ENCODE peak calls at places on chromosomes 2 and 18, in five cellular contexts. One of them, this sample, is unnamed.
A peak's percentile ranks its signal among the peaks of the same experiment; 100 is the strongest.

GRCh38 chr2:29314816-29315571 is 199.8 kb downstream of the CLIP4 start:
- DNase-seq in fibroblast of lung: peak; percentile 74
- DNase-seq in GM23248: peak; percentile 30
- DNase-seq in suprapubic skin: no peak
- DNase-seq in SJCRH30: no peak
- DNase-seq in this sample: peak; percentile 10

GRCh38 chr2:8096484-8096883 is 585.4 kb upstream of the ID2 start:
- DNase-seq in fibroblast of lung: no peak
- DNase-seq in GM23248: peak; percentile 44
- DNase-seq in suprapubic skin: no peak
- DNase-seq in SJCRH30: no peak
- DNase-seq in this sample: no peak

GRCh38 chr2:38170098-38170497 is 94.1 kb upstream of the CYP1B1 start:
- DNase-seq in fibroblast of lung: peak; percentile 77
- DNase-seq in GM23248: no peak
- DNase-seq in suprapubic skin: no peak
- DNase-seq in SJCRH30: no peak
- DNase-seq in this sample: no peak

GRCh38 chr2:70995227-70995729 is 605 bp upstream of the TEX261 start:
- DNase-seq in fibroblast of lung: peak; percentile 31
- DNase-seq in GM23248: peak; percentile 48
- DNase-seq in suprapubic skin: peak; percentile 63
- DNase-seq in SJCRH30: peak; percentile 38
- DNase-seq in this sample: peak; percentile 12

GRCh38 chr2:27191107-27191829 is 20.6 kb upstream of the ATRAID start:
- DNase-seq in fibroblast of lung: peak; percentile 40
- DNase-seq in GM23248: peak; percentile 76
- DNase-seq in suprapubic skin: no peak
- DNase-seq in SJCRH30: peak; percentile 76
- DNase-seq in this sample: no peak

GRCh38 chr18:79178044-79178632 is 108.9 kb downstream of the ATP9B start:
- DNase-seq in fibroblast of lung: no peak
- DNase-seq in GM23248: no peak
- DNase-seq in suprapubic skin: no peak
- DNase-seq in SJCRH30: no peak
- DNase-seq in this sample: no peak

GRCh38 chr2:119223521-119224390 is at the start of gene STEAP3:
- DNase-seq in fibroblast of lung: peak; percentile 68
- DNase-seq in GM23248: peak; percentile 73
- DNase-seq in suprapubic skin: peak; percentile 80
- DNase-seq in SJCRH30: peak; percentile 85
- DNase-seq in this sample: no peak

GRCh38 chr18:6427281-6427680 is 12.6 kb upstream of the L3MBTL4 start:
- DNase-seq in fibroblast of lung: no peak
- DNase-seq in GM23248: no peak
- DNase-seq in suprapubic skin: no peak
- DNase-seq in SJCRH30: peak; percentile 1
- DNase-seq in this sample: no peak

GRCh38 chr18:13136056-13136688 is 82.4 kb upstream of the LDLRAD4 start:
- DNase-seq in fibroblast of lung: peak; percentile 43
- DNase-seq in GM23248: no peak
- DNase-seq in suprapubic skin: no peak
- DNase-seq in SJCRH30: no peak
- DNase-seq in this sample: peak; percentile 27

GRCh38 chr2:10266133-10266620 is 36.5 kb upstream of the HPCAL1 start:
- DNase-seq in fibroblast of lung: peak; percentile 42
- DNase-seq in GM23248: peak; percentile 75
- DNase-seq in suprapubic skin: peak; percentile 16
- DNase-seq in SJCRH30: no peak
- DNase-seq in this sample: no peak

GRCh38 chr18:23626451-23627279 is 36.0 kb downstream of the ANKRD29 start:
- DNase-seq in fibroblast of lung: peak; percentile 43
- DNase-seq in GM23248: peak; percentile 62
- DNase-seq in suprapubic skin: no peak
- DNase-seq in SJCRH30: no peak
- DNase-seq in this sample: no peak

GRCh38 chr2:57080035-57080434 is 896.2 kb downstream of the CCDC85A start:
- DNase-seq in fibroblast of lung: peak; percentile 19
- DNase-seq in GM23248: peak; percentile 5
- DNase-seq in suprapubic skin: no peak
- DNase-seq in SJCRH30: no peak
- DNase-seq in this sample: no peak

GRCh38 chr2:9565436-9566153 is 10.0 kb upstream of the ADAM17 start:
- DNase-seq in fibroblast of lung: peak; percentile 95
- DNase-seq in GM23248: peak; percentile 98
- DNase-seq in suprapubic skin: peak; percentile 89
- DNase-seq in SJCRH30: no peak
- DNase-seq in this sample: no peak

GRCh38 chr2:62215306-62216064 is 19.6 kb downstream of the B3GNT2 start:
- DNase-seq in fibroblast of lung: peak; percentile 58
- DNase-seq in GM23248: peak; percentile 75
- DNase-seq in suprapubic skin: no peak
- DNase-seq in SJCRH30: no peak
- DNase-seq in this sample: no peak

GRCh38 chr2:1856481-1856880 is 112.2 kb upstream of the PXDN start:
- DNase-seq in fibroblast of lung: no peak
- DNase-seq in GM23248: no peak
- DNase-seq in suprapubic skin: no peak
- DNase-seq in SJCRH30: no peak
- DNase-seq in this sample: no peak

GRCh38 chr2:231721641-231722310 is 13.5 kb downstream of the PTMA start:
- DNase-seq in fibroblast of lung: no peak
- DNase-seq in GM23248: no peak
- DNase-seq in suprapubic skin: no peak
- DNase-seq in SJCRH30: peak; percentile 37
- DNase-seq in this sample: no peak

GRCh38 chr2:53913721-53914120 is 54.0 kb upstream of the GPR75 start:
- DNase-seq in fibroblast of lung: peak; percentile 51
- DNase-seq in GM23248: peak; percentile 83
- DNase-seq in suprapubic skin: no peak
- DNase-seq in SJCRH30: no peak
- DNase-seq in this sample: no peak

GRCh38 chr18:49723648-49724180 is 89.6 kb downstream of the ACAA2 start:
- DNase-seq in fibroblast of lung: peak; percentile 87
- DNase-seq in GM23248: no peak
- DNase-seq in suprapubic skin: no peak
- DNase-seq in SJCRH30: peak; percentile 49
- DNase-seq in this sample: no peak

GRCh38 chr2:141496805-141497204 is 634.0 kb downstream of the LRP1B start:
- DNase-seq in fibroblast of lung: peak; percentile 27
- DNase-seq in GM23248: peak; percentile 10
- DNase-seq in suprapubic skin: no peak
- DNase-seq in SJCRH30: no peak
- DNase-seq in this sample: no peak

GRCh38 chr2:231604101-231604684 is 11.5 kb downstream of the TEX44 start:
- DNase-seq in fibroblast of lung: no peak
- DNase-seq in GM23248: no peak
- DNase-seq in suprapubic skin: peak; percentile 90
- DNase-seq in SJCRH30: peak; percentile 84
- DNase-seq in this sample: no peak

GRCh38 chr2:212282596-212283330 is 255.8 kb downstream of the ERBB4 start:
- DNase-seq in fibroblast of lung: peak; percentile 16
- DNase-seq in GM23248: peak; percentile 2
- DNase-seq in suprapubic skin: no peak
- DNase-seq in SJCRH30: peak; percentile 30
- DNase-seq in this sample: no peak

GRCh38 chr18:75439356-75439755 is 11.9 kb upstream of the SMIM21 start:
- DNase-seq in fibroblast of lung: no peak
- DNase-seq in GM23248: no peak
- DNase-seq in suprapubic skin: no peak
- DNase-seq in SJCRH30: no peak
- DNase-seq in this sample: no peak

GRCh38 chr18:644395-645004 is 13.0 kb upstream of the TYMS start:
- DNase-seq in fibroblast of lung: peak; percentile 35
- DNase-seq in GM23248: no peak
- DNase-seq in suprapubic skin: no peak
- DNase-seq in SJCRH30: no peak
- DNase-seq in this sample: no peak

GRCh38 chr2:233456934-233457333 is 102.6 kb downstream of the DGKD start:
- DNase-seq in fibroblast of lung: no peak
- DNase-seq in GM23248: no peak
- DNase-seq in suprapubic skin: no peak
- DNase-seq in SJCRH30: no peak
- DNase-seq in this sample: no peak

GRCh38 chr2:237412646-237413292 is 1.2 kb downstream of the COL6A3 start:
- DNase-seq in fibroblast of lung: no peak
- DNase-seq in GM23248: peak; percentile 55
- DNase-seq in suprapubic skin: no peak
- DNase-seq in SJCRH30: no peak
- DNase-seq in this sample: no peak

GRCh38 chr2:74584088-74584645 is 29.6 kb downstream of the DOK1 start:
- DNase-seq in fibroblast of lung: peak; percentile 63
- DNase-seq in GM23248: peak; percentile 86
- DNase-seq in suprapubic skin: no peak
- DNase-seq in SJCRH30: no peak
- DNase-seq in this sample: no peak

GRCh38 chr2:120240901-120241429 is 11.7 kb upstream of the RALB start:
- DNase-seq in fibroblast of lung: no peak
- DNase-seq in GM23248: no peak
- DNase-seq in suprapubic skin: no peak
- DNase-seq in SJCRH30: no peak
- DNase-seq in this sample: no peak

GRCh38 chr2:83742117-83742782 is 716.8 kb downstream of the SUCLG1 start:
- DNase-seq in fibroblast of lung: peak; percentile 0
- DNase-seq in GM23248: peak; percentile 19
- DNase-seq in suprapubic skin: peak; percentile 62
- DNase-seq in SJCRH30: no peak
- DNase-seq in this sample: no peak

GRCh38 chr2:73938761-73939352 is 12.2 kb downstream of the DGUOK start:
- DNase-seq in fibroblast of lung: peak; percentile 94
- DNase-seq in GM23248: peak; percentile 80
- DNase-seq in suprapubic skin: no peak
- DNase-seq in SJCRH30: no peak
- DNase-seq in this sample: no peak

GRCh38 chr2:213089438-213089837 is 62.0 kb downstream of the IKZF2 start:
- DNase-seq in fibroblast of lung: peak; percentile 36
- DNase-seq in GM23248: peak; percentile 58
- DNase-seq in suprapubic skin: no peak
- DNase-seq in SJCRH30: no peak
- DNase-seq in this sample: no peak

GRCh38 chr2:207128867-207129266 is 36.9 kb downstream of the KLF7 start:
- DNase-seq in fibroblast of lung: no peak
- DNase-seq in GM23248: no peak
- DNase-seq in suprapubic skin: no peak
- DNase-seq in SJCRH30: no peak
- DNase-seq in this sample: no peak

GRCh38 chr2:207129821-207130220 is 35.9 kb downstream of the KLF7 start:
- DNase-seq in fibroblast of lung: no peak
- DNase-seq in GM23248: no peak
- DNase-seq in suprapubic skin: no peak
- DNase-seq in SJCRH30: no peak
- DNase-seq in this sample: no peak

GRCh38 chr2:207131634-207132418 is 33.9 kb downstream of the KLF7 start:
- DNase-seq in fibroblast of lung: no peak
- DNase-seq in GM23248: peak; percentile 42
- DNase-seq in suprapubic skin: no peak
- DNase-seq in SJCRH30: no peak
- DNase-seq in this sample: no peak

GRCh38 chr2:207133493-207133861 is 32.3 kb downstream of the KLF7 start:
- DNase-seq in fibroblast of lung: no peak
- DNase-seq in GM23248: peak; percentile 34
- DNase-seq in suprapubic skin: no peak
- DNase-seq in SJCRH30: peak; percentile 38
- DNase-seq in this sample: no peak

GRCh38 chr2:207130958-207131521 is 34.7 kb downstream of the KLF7 start:
- DNase-seq in fibroblast of lung: no peak
- DNase-seq in GM23248: no peak
- DNase-seq in suprapubic skin: no peak
- DNase-seq in SJCRH30: no peak
- DNase-seq in this sample: no peak
- H3K27ac ChIP-seq in fibroblast of lung: no peak overlapping the region
- H3K27ac ChIP-seq in GM23248: peak overlapping the region; percentile 71
- H3K27ac ChIP-seq in suprapubic skin: no peak overlapping the region
- H3K27ac ChIP-seq in SJCRH30: no peak overlapping the region
- H3K27ac ChIP-seq in this sample: no peak overlapping the region

GRCh38 chr2:102052367-102052764 is 60.6 kb downstream of the IL1R2 start:
- DNase-seq in fibroblast of lung: no peak
- DNase-seq in GM23248: peak; percentile 43
- DNase-seq in suprapubic skin: peak; percentile 34
- DNase-seq in SJCRH30: no peak
- DNase-seq in this sample: no peak
- H3K27ac ChIP-seq in fibroblast of lung: no peak overlapping the region
- H3K27ac ChIP-seq in GM23248: peak overlapping the region; percentile 89
- H3K27ac ChIP-seq in suprapubic skin: peak overlapping the region; percentile 85
- H3K27ac ChIP-seq in SJCRH30: no peak overlapping the region
- H3K27ac ChIP-seq in this sample: no peak overlapping the region

GRCh38 chr2:112144966-112145365 is 6.8 kb downstream of the FBLN7 start:
- DNase-seq in fibroblast of lung: no peak
- DNase-seq in GM23248: peak; percentile 75
- DNase-seq in suprapubic skin: no peak
- DNase-seq in SJCRH30: no peak
- DNase-seq in this sample: no peak

GRCh38 chr2:112141623-112142001 is 3.4 kb downstream of the FBLN7 start:
- DNase-seq in fibroblast of lung: no peak
- DNase-seq in GM23248: no peak
- DNase-seq in suprapubic skin: no peak
- DNase-seq in SJCRH30: no peak
- DNase-seq in this sample: no peak

GRCh38 chr2:112142525-112143078 is 4.4 kb downstream of the FBLN7 start:
- DNase-seq in fibroblast of lung: no peak
- DNase-seq in GM23248: no peak
- DNase-seq in suprapubic skin: no peak
- DNase-seq in SJCRH30: no peak
- DNase-seq in this sample: no peak

GRCh38 chr2:112140899-112141622 is 2.9 kb downstream of the FBLN7 start:
- DNase-seq in fibroblast of lung: no peak
- DNase-seq in GM23248: no peak
- DNase-seq in suprapubic skin: no peak
- DNase-seq in SJCRH30: no peak
- DNase-seq in this sample: no peak

DNA sequence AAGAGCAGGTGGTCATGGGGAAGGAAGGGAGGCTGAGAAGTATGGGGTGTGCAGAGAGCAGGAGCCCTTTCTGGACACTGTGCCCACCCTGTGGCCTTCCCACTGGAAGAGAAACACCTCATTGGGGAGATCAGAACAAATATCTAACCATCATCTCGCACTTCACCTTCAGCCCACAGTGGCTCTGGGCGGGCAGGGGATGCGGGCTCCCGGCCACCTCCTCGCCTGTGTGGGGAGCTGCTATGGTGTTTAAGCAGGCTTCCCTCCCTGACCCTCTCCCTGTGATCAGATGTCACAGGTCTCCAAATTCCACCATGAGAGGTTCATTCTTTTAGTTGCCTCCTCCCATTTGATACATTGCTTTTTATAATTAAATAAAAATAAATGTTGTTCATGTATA is 5.0 kb downstream of the FBLN7 start:
- DNase-seq in fibroblast of lung: no peak
- DNase-seq in GM23248: no peak
- DNase-seq in suprapubic skin: no peak
- DNase-seq in SJCRH30: no peak
- DNase-seq in this sample: no peak
- H3K27ac ChIP-seq in fibroblast of lung: no peak overlapping the region
- H3K27ac ChIP-seq in GM23248: no peak overlapping the region
- H3K27ac ChIP-seq in suprapubic skin: no peak overlapping the region
- H3K27ac ChIP-seq in SJCRH30: no peak overlapping the region
- H3K27ac ChIP-seq in this sample: no peak overlapping the region

GRCh38 chr2:196592912-196593881 is 46.3 kb upstream of the CCDC150 start:
- DNase-seq in fibroblast of lung: peak; percentile 74
- DNase-seq in GM23248: peak; percentile 82
- DNase-seq in suprapubic skin: peak; percentile 65
- DNase-seq in SJCRH30: peak; percentile 70
- DNase-seq in this sample: no peak
- H3K27ac ChIP-seq in fibroblast of lung: no peak within 1 kb of the TSS
- H3K27ac ChIP-seq in GM23248: peak within 1 kb of the TSS; percentile 78
- H3K27ac ChIP-seq in suprapubic skin: peak within 1 kb of the TSS; percentile 81
- H3K27ac ChIP-seq in SJCRH30: peak within 1 kb of the TSS; percentile 43
- H3K27ac ChIP-seq in this sample: no peak within 1 kb of the TSS

This sample was measured in effector memory CD4-positive, alpha-beta T cell.